ENCODE peak calls at places on chromosome 22, in eight cellular contexts. One of them, this sample, is unnamed. For H3K9me3, the result is how much of the 10 kb centered on the place peaks cover.

GRCh38 chr22:20395181-20395896 is 1.4 kb downstream of the ZNF74 start:
- DNase-seq in RWPE2: no peak
- DNase-seq in lower lobe of right lung: no peak
- DNase-seq in A549: no peak
- DNase-seq in heart left ventricle: no peak
- DNase-seq in lung: no peak
- DNase-seq in neural progenitor cell: no peak
- DNase-seq in AG04450: no peak
- DNase-seq in this sample: no peak

GRCh38 chr22:46851311-46851710 is 88.9 kb downstream of the TBC1D22A start:
- DNase-seq in RWPE2: no peak
- DNase-seq in lower lobe of right lung: no peak
- DNase-seq in A549: no peak
- DNase-seq in heart left ventricle: no peak
- DNase-seq in lung: peak
- DNase-seq in neural progenitor cell: no peak
- DNase-seq in AG04450: no peak
- DNase-seq in this sample: no peak

GRCh38 chr22:30602049-30602448 is 4.9 kb upstream of the TCN2 start:
- DNase-seq in RWPE2: no peak
- DNase-seq in lower lobe of right lung: no peak
- DNase-seq in A549: no peak
- DNase-seq in heart left ventricle: no peak
- DNase-seq in lung: no peak
- DNase-seq in neural progenitor cell: peak
- DNase-seq in AG04450: no peak
- DNase-seq in this sample: peak

GRCh38 chr22:27226666-27227065 is 569.3 kb downstream of the MIAT start:
- DNase-seq in RWPE2: no peak
- DNase-seq in lower lobe of right lung: no peak
- DNase-seq in A549: no peak
- DNase-seq in heart left ventricle: no peak
- DNase-seq in lung: no peak
- DNase-seq in neural progenitor cell: no peak
- DNase-seq in AG04450: no peak
- DNase-seq in this sample: peak

GRCh38 chr22:30718491-30718890 is 23.8 kb downstream of the OSBP2 start:
- DNase-seq in RWPE2: no peak
- DNase-seq in lower lobe of right lung: no peak
- DNase-seq in A549: no peak
- DNase-seq in heart left ventricle: no peak
- DNase-seq in lung: no peak
- DNase-seq in neural progenitor cell: no peak
- DNase-seq in AG04450: no peak
- DNase-seq in this sample: no peak

GRCh38 chr22:17578129-17578754 is 14.9 kb downstream of the SLC25A18 start:
- DNase-seq in RWPE2: no peak
- DNase-seq in lower lobe of right lung: peak
- DNase-seq in A549: no peak
- DNase-seq in heart left ventricle: peak
- DNase-seq in lung: peak
- DNase-seq in neural progenitor cell: no peak
- DNase-seq in AG04450: no peak
- DNase-seq in this sample: peak

GRCh38 chr22:32796865-32797573 is 4.5 kb upstream of the TIMP3 start:
- DNase-seq in RWPE2: no peak
- DNase-seq in lower lobe of right lung: peak
- DNase-seq in A549: peak
- DNase-seq in heart left ventricle: peak
- DNase-seq in lung: peak
- DNase-seq in neural progenitor cell: peak
- DNase-seq in AG04450: peak
- DNase-seq in this sample: peak

GRCh38 chr22:36413022-36413770 is 25.4 kb upstream of the MYH9 start:
- DNase-seq in RWPE2: peak
- DNase-seq in lower lobe of right lung: no peak
- DNase-seq in A549: no peak
- DNase-seq in heart left ventricle: peak
- DNase-seq in lung: no peak
- DNase-seq in neural progenitor cell: no peak
- DNase-seq in AG04450: no peak
- DNase-seq in this sample: no peak

GRCh38 chr22:20805972-20806471 is 32.1 kb downstream of the SERPIND1 start:
- DNase-seq in RWPE2: no peak
- DNase-seq in lower lobe of right lung: no peak
- DNase-seq in A549: no peak
- DNase-seq in heart left ventricle: no peak
- DNase-seq in lung: no peak
- DNase-seq in neural progenitor cell: no peak
- DNase-seq in AG04450: no peak
- DNase-seq in this sample: peak

GRCh38 chr22:29078036-29078868 is 5.4 kb downstream of the KREMEN1 start:
- DNase-seq in RWPE2: no peak
- DNase-seq in lower lobe of right lung: no peak
- DNase-seq in A549: no peak
- DNase-seq in heart left ventricle: no peak
- DNase-seq in lung: no peak
- DNase-seq in neural progenitor cell: no peak
- DNase-seq in AG04450: no peak
- DNase-seq in this sample: no peak

GRCh38 chr22:43275545-43275981 is 67.6 kb downstream of the SCUBE1 start:
- DNase-seq in RWPE2: no peak
- DNase-seq in lower lobe of right lung: no peak
- DNase-seq in A549: no peak
- DNase-seq in heart left ventricle: no peak
- DNase-seq in lung: no peak
- DNase-seq in neural progenitor cell: peak
- DNase-seq in AG04450: no peak
- DNase-seq in this sample: no peak

GRCh38 chr22:47043835-47044721 is 281.6 kb downstream of the TBC1D22A start:
- DNase-seq in RWPE2: peak
- DNase-seq in lower lobe of right lung: peak
- DNase-seq in A549: no peak
- DNase-seq in heart left ventricle: peak
- DNase-seq in lung: peak
- DNase-seq in neural progenitor cell: peak
- DNase-seq in AG04450: peak
- DNase-seq in this sample: peak

GRCh38 chr22:19644314-19645223 is 69.7 kb upstream of the SEPTIN5 start:
- DNase-seq in RWPE2: no peak
- DNase-seq in lower lobe of right lung: no peak
- DNase-seq in A549: no peak
- DNase-seq in heart left ventricle: no peak
- DNase-seq in lung: no peak
- DNase-seq in neural progenitor cell: no peak
- DNase-seq in AG04450: no peak
- DNase-seq in this sample: no peak

DNA sequence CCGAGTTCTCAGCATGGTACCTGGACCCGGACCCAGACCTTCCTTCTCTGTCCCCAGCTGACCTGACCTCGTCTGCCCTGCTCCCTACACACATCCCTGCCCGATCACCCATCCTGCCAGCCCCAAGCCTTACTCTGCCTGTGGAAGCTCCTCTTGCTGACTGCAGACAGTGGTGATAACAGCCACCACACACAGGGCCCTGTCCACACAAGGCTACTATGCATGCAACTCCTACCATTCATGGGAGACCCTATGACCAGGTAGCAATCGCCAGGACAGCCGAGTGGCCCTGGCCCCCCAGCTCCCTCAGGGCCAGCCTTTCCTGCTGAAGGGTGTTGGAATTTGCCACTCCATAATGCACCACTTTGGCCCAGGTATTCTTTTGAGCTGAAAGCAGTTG is 233.6 kb downstream of the BRD1 start:
- DNase-seq in RWPE2: no peak
- DNase-seq in lower lobe of right lung: no peak
- DNase-seq in A549: no peak
- DNase-seq in heart left ventricle: no peak
- DNase-seq in lung: no peak
- DNase-seq in neural progenitor cell: no peak
- DNase-seq in AG04450: no peak
- DNase-seq in this sample: no peak
- H3K9me3 ChIP-seq in RWPE2: under half
- H3K9me3 ChIP-seq in lower lobe of right lung: under half
- H3K9me3 ChIP-seq in A549: under half
- H3K9me3 ChIP-seq in heart left ventricle: under half
- H3K9me3 ChIP-seq in lung: under half
- H3K9me3 ChIP-seq in neural progenitor cell: under half
- H3K9me3 ChIP-seq in AG04450: half or more
- H3K9me3 ChIP-seq in this sample: under half

GRCh38 chr22:22787151-22787550 is 100.5 kb upstream of the IGLL5 start:
- DNase-seq in RWPE2: no peak
- DNase-seq in lower lobe of right lung: no peak
- DNase-seq in A549: no peak
- DNase-seq in heart left ventricle: no peak
- DNase-seq in lung: no peak
- DNase-seq in neural progenitor cell: no peak
- DNase-seq in AG04450: no peak
- DNase-seq in this sample: no peak

GRCh38 chr22:22783505-22783904 is 104.1 kb upstream of the IGLL5 start:
- DNase-seq in RWPE2: no peak
- DNase-seq in lower lobe of right lung: no peak
- DNase-seq in A549: no peak
- DNase-seq in heart left ventricle: no peak
- DNase-seq in lung: no peak
- DNase-seq in neural progenitor cell: no peak
- DNase-seq in AG04450: no peak
- DNase-seq in this sample: no peak

GRCh38 chr22:22785316-22786065 is 102.1 kb upstream of the IGLL5 start:
- DNase-seq in RWPE2: no peak
- DNase-seq in lower lobe of right lung: no peak
- DNase-seq in A549: no peak
- DNase-seq in heart left ventricle: no peak
- DNase-seq in lung: peak
- DNase-seq in neural progenitor cell: no peak
- DNase-seq in AG04450: no peak
- DNase-seq in this sample: no peak

GRCh38 chr22:22786301-22787115 is 101.1 kb upstream of the IGLL5 start:
- DNase-seq in RWPE2: no peak
- DNase-seq in lower lobe of right lung: no peak
- DNase-seq in A549: no peak
- DNase-seq in heart left ventricle: no peak
- DNase-seq in lung: no peak
- DNase-seq in neural progenitor cell: no peak
- DNase-seq in AG04450: no peak
- DNase-seq in this sample: no peak

DNA sequence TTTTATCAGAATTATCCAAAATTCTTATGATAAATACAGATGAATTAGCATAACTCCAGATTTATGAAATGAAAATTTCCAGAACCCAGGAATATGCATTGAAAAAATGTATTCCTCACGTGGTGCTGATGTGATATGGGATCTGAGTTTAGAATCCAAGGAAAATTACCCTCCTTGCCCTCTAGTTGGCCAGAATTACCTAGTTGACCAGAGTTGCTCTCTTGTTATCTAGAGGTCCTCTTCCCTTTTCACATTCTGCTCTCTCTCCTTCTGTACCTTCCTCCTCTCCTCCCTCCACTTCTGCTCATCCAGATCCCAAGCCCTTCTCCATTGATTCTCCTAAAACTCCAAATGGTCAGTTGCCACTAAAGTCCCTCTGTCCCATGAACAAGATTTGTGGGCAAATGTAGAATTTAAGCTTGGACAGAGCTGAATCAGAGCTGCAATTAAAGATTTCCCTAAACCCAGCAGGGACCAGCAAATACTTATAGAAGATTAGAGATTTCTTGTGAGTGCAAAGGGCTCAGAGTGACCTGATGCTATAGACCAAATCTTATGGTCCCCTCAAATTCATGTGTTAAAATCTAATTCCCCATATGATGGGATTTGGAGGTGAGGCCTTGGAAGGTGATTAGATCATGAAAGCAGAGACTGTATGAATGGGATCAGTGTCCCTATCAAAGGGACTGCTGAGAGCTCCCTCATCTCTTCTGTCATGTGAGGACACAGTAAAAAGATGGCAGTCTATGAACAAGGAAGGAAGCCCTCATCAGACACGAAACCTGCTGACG is 103.2 kb upstream of the IGLL5 start:
- DNase-seq in RWPE2: no peak
- DNase-seq in lower lobe of right lung: no peak
- DNase-seq in A549: no peak
- DNase-seq in heart left ventricle: no peak
- DNase-seq in lung: no peak
- DNase-seq in neural progenitor cell: no peak
- DNase-seq in AG04450: no peak
- DNase-seq in this sample: no peak
- TF ChIP-seq CTCF in RWPE2: no peak
- TF ChIP-seq CTCF in lower lobe of right lung: no peak
- TF ChIP-seq CTCF in A549: no peak
- TF ChIP-seq CTCF in heart left ventricle: no peak
- TF ChIP-seq CTCF in lung: no peak
- TF ChIP-seq CTCF in neural progenitor cell: peak
- TF ChIP-seq CTCF in AG04450: no peak
- TF ChIP-seq CTCF in this sample: no peak

GRCh38 chr22:41800348-41801146 is at the start of gene CCDC134:
- DNase-seq in RWPE2: peak
- DNase-seq in lower lobe of right lung: peak
- DNase-seq in A549: peak
- DNase-seq in heart left ventricle: peak
- DNase-seq in lung: peak
- DNase-seq in neural progenitor cell: peak
- DNase-seq in AG04450: peak
- DNase-seq in this sample: peak

GRCh38 chr22:41799486-41800347 is 762 bp upstream of the CCDC134 start:
- DNase-seq in RWPE2: no peak
- DNase-seq in lower lobe of right lung: peak
- DNase-seq in A549: no peak
- DNase-seq in heart left ventricle: peak
- DNase-seq in lung: peak
- DNase-seq in neural progenitor cell: peak
- DNase-seq in AG04450: no peak
- DNase-seq in this sample: no peak

GRCh38 chr22:41801147-41801819 is 804 bp downstream of the CCDC134 start:
- DNase-seq in RWPE2: no peak
- DNase-seq in lower lobe of right lung: no peak
- DNase-seq in A549: no peak
- DNase-seq in heart left ventricle: no peak
- DNase-seq in lung: no peak
- DNase-seq in neural progenitor cell: no peak
- DNase-seq in AG04450: no peak
- DNase-seq in this sample: no peak

GRCh38 chr22:41798736-41799135 is 1.7 kb upstream of the CCDC134 start:
- DNase-seq in RWPE2: no peak
- DNase-seq in lower lobe of right lung: no peak
- DNase-seq in A549: no peak
- DNase-seq in heart left ventricle: no peak
- DNase-seq in lung: no peak
- DNase-seq in neural progenitor cell: no peak
- DNase-seq in AG04450: no peak
- DNase-seq in this sample: no peak

GRCh38 chr22:41801886-41802285 is 1.4 kb downstream of the CCDC134 start:
- DNase-seq in RWPE2: no peak
- DNase-seq in lower lobe of right lung: no peak
- DNase-seq in A549: no peak
- DNase-seq in heart left ventricle: no peak
- DNase-seq in lung: no peak
- DNase-seq in neural progenitor cell: no peak
- DNase-seq in AG04450: no peak
- DNase-seq in this sample: no peak
- H3K4me3 ChIP-seq in RWPE2: no peak
- H3K4me3 ChIP-seq in lower lobe of right lung: peak
- H3K4me3 ChIP-seq in A549: peak
- H3K4me3 ChIP-seq in heart left ventricle: no peak
- H3K4me3 ChIP-seq in lung: no peak
- H3K4me3 ChIP-seq in neural progenitor cell: peak
- H3K4me3 ChIP-seq in AG04450: peak
- H3K4me3 ChIP-seq in this sample: peak

GRCh38 chr22:39932918-39933649 is 27.1 kb upstream of the TMA7B start:
- DNase-seq in RWPE2: no peak
- DNase-seq in lower lobe of right lung: no peak
- DNase-seq in A549: peak
- DNase-seq in heart left ventricle: no peak
- DNase-seq in lung: no peak
- DNase-seq in neural progenitor cell: peak
- DNase-seq in AG04450: no peak
- DNase-seq in this sample: peak
- H3K9me3 ChIP-seq in RWPE2: under half
- H3K9me3 ChIP-seq in lower lobe of right lung: under half
- H3K9me3 ChIP-seq in A549: under half
- H3K9me3 ChIP-seq in heart left ventricle: under half
- H3K9me3 ChIP-seq in lung: under half
- H3K9me3 ChIP-seq in neural progenitor cell: under half
- H3K9me3 ChIP-seq in AG04450: under half
- H3K9me3 ChIP-seq in this sample: under half

This sample was measured in A673.